ENCODE peak calls at places on chromosomes 7 and 10, in five cellular contexts. M, J, T, G and Y are unnamed samples.

GRCh38 chr7:79034733-79035132 is 418.7 kb downstream of the MAGI2 start:
- DNase-seq in M (no peak), J (no peak), T (no peak), G (no peak), Y (no peak)

GRCh38 chr7:35801392-35802101 is 690 bp downstream of the SEPTIN7 start:
- DNase-seq in M (peak), J (peak), T (peak), G (peak), Y (peak)

GRCh38 chr7:149670288-149670687 is 103.1 kb downstream of the ZNF467 start:
- DNase-seq in M (no peak), J (peak), T (no peak), G (no peak), Y (no peak)

GRCh38 chr10:3580565-3580964 is 204.4 kb downstream of the KLF6 start:
- DNase-seq in M (no peak), J (no peak), T (no peak), G (no peak), Y (no peak)

GRCh38 chr10:3757638-3758490 is 27.1 kb downstream of the KLF6 start:
- DNase-seq in M (no peak), J (no peak), T (no peak), G (no peak), Y (no peak)

GRCh38 chr7:149865437-149865836 is 8.3 kb upstream of the ATP6V0E2 start:
- DNase-seq in M (no peak), J (peak), T (no peak), G (no peak), Y (no peak)

GRCh38 chr10:120945801-120946302 is 94.7 kb downstream of the WDR11 start:
- DNase-seq in M (no peak), J (peak), T (no peak), G (peak), Y (no peak)

GRCh38 chr7:51066405-51066882 is 250.2 kb downstream of the COBL start:
- DNase-seq in M (no peak), J (no peak), T (no peak), G (no peak), Y (no peak)

GRCh38 chr10:119305860-119306513 is 98.6 kb downstream of the GRK5 start:
- DNase-seq in M (no peak), J (peak), T (peak), G (peak), Y (peak)

GRCh38 chr7:126840869-126841268 is 411.9 kb downstream of the GRM8 start:
- DNase-seq in M (no peak), J (no peak), T (no peak), G (no peak), Y (no peak)

GRCh38 chr7:19110026-19110777 is 7.2 kb downstream of the TWIST1 start:
- DNase-seq in M (no peak), J (no peak), T (no peak), G (no peak), Y (no peak)

GRCh38 chr10:63494951-63495350 is 26.2 kb upstream of the REEP3 start:
- DNase-seq in M (no peak), J (no peak), T (no peak), G (no peak), Y (no peak)

GRCh38 chr10:124534231-124534798 is 72.7 kb downstream of the LHPP start:
- DNase-seq in M (no peak), J (peak), T (peak), G (peak), Y (peak)

GRCh38 chr7:2157473-2158279 is 75.1 kb downstream of the MAD1L1 start:
- DNase-seq in M (peak), J (peak), T (peak), G (peak), Y (peak)

GRCh38 chr10:71239946-71240795 is 27.8 kb downstream of the UNC5B start:
- DNase-seq in M (no peak), J (no peak), T (no peak), G (no peak), Y (peak)

GRCh38 chr10:794382-794956 is 105.0 kb upstream of the DIP2C start:
- DNase-seq in M (no peak), J (no peak), T (no peak), G (no peak), Y (no peak)

GRCh38 chr10:101293007-101293723 is 60.8 kb upstream of the BTRC start:
- DNase-seq in M (peak), J (no peak), T (no peak), G (no peak), Y (no peak)

GRCh38 chr7:739455-739963 is 12.4 kb upstream of the PRKAR1B start:
- DNase-seq in M (peak), J (no peak), T (no peak), G (no peak), Y (no peak)

GRCh38 chr10:97024181-97025073 is 161.3 kb downstream of the SLIT1 start:
- DNase-seq in M (peak), J (peak), T (no peak), G (peak), Y (peak)

GRCh38 chr7:36083626-36084380 is 69.3 kb upstream of the EEPD1 start:
- DNase-seq in M (no peak), J (no peak), T (no peak), G (no peak), Y (no peak)

GRCh38 chr10:8618834-8619233 is 564.3 kb downstream of the GATA3 start:
- DNase-seq in M (no peak), J (peak), T (no peak), G (no peak), Y (no peak)

GRCh38 chr10:44902838-44903545 is 8.1 kb upstream of the TMEM72 start:
- DNase-seq in M (no peak), J (no peak), T (no peak), G (no peak), Y (no peak)

GRCh38 chr10:986881-987634 is 1.2 kb upstream of the GTPBP4 start:
- DNase-seq in M (no peak), J (peak), T (no peak), G (no peak), Y (peak)

GRCh38 chr7:100689230-100690135 is 4.6 kb downstream of the GIGYF1 start:
- DNase-seq in M (peak), J (no peak), T (no peak), G (no peak), Y (no peak)

GRCh38 chr10:74177140-74177677 is 26.2 kb downstream of the ADK start:
- DNase-seq in M (no peak), J (peak), T (peak), G (no peak), Y (peak)

GRCh38 chr7:70387197-70387596 is 744.7 kb upstream of the GALNT17 start:
- DNase-seq in M (no peak), J (peak), T (no peak), G (no peak), Y (no peak)

DNA sequence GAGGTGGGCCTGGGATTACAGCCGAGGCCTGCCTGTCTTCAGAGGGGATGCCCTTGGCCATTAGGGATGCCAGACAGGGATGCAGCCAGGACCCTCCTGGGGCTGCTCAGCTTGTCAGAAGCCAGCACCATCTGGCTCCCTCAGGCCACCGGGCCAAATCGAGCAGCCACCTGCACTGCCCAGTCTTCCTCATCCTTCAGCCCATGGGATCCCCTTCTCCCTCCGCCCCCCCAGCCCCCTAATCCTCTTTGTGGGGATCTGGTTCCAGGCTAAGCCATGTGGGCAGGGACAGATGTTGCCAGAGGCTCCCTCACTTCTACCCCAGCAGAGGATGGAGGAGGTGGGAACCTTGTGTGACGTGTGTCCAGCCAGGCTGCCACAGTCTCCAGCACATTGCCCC is 137.4 kb upstream of the PPIF start:
- DNase-seq in M (no peak), J (no peak), T (no peak), G (no peak), Y (no peak)
- H3K27ac ChIP-seq in M (no peak), J (no peak), T (no peak), G (no peak), Y (no peak)

DNA sequence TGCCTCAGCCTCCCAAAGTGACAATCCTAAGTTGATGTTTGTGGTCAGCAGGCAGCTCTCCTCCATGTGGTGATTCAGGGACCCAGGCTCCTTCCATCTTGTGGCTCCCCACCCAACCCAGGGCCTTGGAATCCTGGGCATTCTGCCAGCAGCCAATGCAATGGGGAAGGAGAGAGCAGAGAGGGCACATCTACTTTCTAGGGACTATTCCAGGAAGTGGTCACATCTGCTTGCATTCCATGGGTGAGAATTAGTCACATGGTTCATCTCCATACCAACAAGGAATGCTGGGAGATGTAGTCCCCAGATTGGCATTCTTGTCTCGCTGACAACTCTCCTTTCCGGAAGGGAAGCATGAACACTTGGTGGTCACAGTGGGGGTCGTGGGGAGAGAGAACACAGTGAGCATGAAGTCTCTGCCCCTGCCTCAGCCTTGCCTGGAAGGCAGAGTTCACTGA is 9.9 kb upstream of the SRRM3 start:
- DNase-seq in M (no peak), J (peak), T (no peak), G (no peak), Y (no peak)
- H3K4me3 ChIP-seq in M (no peak), J (no peak), T (no peak), G (no peak), Y (no peak)

GRCh38 chr7:117155694-117156093 is 167.2 kb downstream of the WNT2 start:
- DNase-seq in M (no peak), J (no peak), T (no peak), G (no peak), Y (no peak)

GRCh38 chr7:117157121-117157870 is 165.6 kb downstream of the WNT2 start:
- DNase-seq in M (no peak), J (peak), T (peak), G (peak), Y (peak)

GRCh38 chr7:117154721-117155120 is 168.1 kb downstream of the WNT2 start:
- DNase-seq in M (no peak), J (no peak), T (no peak), G (no peak), Y (no peak)

GRCh38 chr7:117158941-117159705 is 163.7 kb downstream of the WNT2 start:
- DNase-seq in M (no peak), J (peak), T (no peak), G (no peak), Y (no peak)

GRCh38 chr7:117157871-117158209 is 165.0 kb downstream of the WNT2 start:
- DNase-seq in M (no peak), J (no peak), T (no peak), G (no peak), Y (no peak)
- H3K27ac ChIP-seq in M (no peak), J (peak), T (peak), G (no peak), Y (peak)

DNA sequence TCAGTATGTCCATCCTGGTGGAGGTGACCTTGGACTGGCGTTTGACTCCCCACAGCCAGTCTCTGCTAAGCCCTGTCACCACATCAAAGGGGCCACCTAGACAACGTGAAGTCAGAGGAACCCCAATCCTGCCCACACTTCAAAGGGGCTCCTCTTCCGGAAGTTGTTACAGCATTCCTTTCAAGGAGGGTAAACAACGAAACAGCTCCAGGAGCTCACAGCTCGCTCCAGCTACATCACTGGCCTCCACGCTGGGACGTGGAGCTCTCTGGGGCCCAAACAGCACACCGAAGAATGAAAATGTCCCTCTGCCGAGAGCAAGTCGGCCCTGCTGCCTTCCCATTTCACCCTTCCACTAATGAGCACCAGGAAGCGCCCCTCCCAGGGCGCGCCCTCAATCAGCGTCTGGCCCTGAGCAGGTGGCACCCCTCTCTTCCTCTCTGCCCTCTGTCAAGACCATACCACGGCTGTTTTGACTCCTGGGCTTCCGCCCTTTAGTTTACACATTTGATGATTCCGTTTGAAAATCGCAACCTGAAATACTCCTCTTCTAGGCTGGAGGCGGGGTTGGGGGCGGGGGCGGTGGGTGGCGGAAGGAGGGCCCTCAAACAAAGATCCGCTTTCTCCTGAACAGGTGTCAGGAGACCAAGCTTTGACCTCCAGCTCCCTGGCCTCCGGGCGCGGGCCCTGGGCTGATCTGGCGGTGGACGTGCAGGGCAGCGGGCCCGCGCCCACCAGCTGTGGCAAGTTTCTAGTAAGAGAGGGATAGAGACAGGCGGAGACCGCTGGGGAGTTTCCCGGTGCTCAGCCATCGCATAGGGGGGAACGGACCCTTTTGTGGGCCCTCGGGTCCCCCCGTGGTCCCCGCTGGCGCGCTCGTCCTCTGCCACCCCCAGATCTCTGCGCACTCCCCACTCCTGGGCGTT is 53.1 kb upstream of the KDM7A start:
- DNase-seq in M (peak), J (no peak), T (no peak), G (no peak), Y (peak)
- H3K4me3 ChIP-seq in M (peak), J (no peak), T (peak), G (peak), Y (peak)

GRCh38 chr7:25770235-25770634 is 381.8 kb upstream of the NFE2L3 start:
- DNase-seq in M (no peak), J (no peak), T (no peak), G (no peak), Y (no peak)

GRCh38 chr7:25774675-25775074 is 377.3 kb upstream of the NFE2L3 start:
- DNase-seq in M (no peak), J (no peak), T (no peak), G (no peak), Y (no peak)

GRCh38 chr7:25771491-25771890 is 380.5 kb upstream of the NFE2L3 start:
- DNase-seq in M (no peak), J (no peak), T (no peak), G (no peak), Y (no peak)

GRCh38 chr7:25770670-25771069 is 381.3 kb upstream of the NFE2L3 start:
- DNase-seq in M (no peak), J (no peak), T (no peak), G (no peak), Y (no peak)

GRCh38 chr7:25772802-25773201 is 379.2 kb upstream of the NFE2L3 start:
- DNase-seq in M (no peak), J (no peak), T (no peak), G (no peak), Y (no peak)
- H3K27ac ChIP-seq in M (no peak), J (no peak), T (no peak), G (no peak), Y (no peak)

DNA sequence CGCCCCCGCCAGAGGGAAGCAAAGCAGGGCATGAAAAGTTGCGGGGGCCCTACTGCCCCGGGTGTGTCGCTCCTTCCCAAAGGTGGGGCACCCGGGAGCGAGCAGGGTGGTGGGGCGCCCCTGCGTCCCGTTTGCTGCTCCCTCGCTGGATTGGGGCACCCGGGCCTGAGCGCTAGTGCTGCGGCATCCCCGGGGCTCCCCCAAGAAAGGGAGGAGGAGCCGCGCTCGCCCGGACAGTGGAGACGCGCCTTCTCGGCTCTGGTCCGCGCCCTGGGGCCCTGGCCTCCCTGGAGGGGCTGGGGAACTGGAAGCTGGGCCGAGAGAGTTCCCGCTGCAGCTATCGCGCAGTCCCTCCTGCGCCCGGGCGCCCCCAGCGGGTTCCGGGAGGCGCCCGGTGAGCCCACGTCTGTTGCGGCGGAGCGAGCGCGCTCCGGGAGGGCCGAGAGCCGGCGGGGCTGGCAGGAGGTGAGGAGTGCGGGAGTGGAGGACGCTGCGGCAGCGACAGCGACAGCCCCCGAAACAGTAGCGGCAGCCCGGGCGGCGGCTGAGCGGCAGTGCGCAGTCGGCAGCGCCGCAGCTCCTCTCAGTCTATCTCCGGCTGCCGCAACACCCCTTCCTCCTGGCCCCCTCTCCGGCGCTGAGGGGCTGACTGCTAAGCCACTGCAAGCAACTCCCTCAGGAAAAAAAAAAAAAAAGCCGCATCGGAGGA is 505 bp upstream of the BMPER start:
- DNase-seq in M (peak), J (peak), T (no peak), G (peak), Y (no peak)
- H3K4me3 ChIP-seq in M (peak), J (peak), T (peak), G (peak), Y (peak)

DNA sequence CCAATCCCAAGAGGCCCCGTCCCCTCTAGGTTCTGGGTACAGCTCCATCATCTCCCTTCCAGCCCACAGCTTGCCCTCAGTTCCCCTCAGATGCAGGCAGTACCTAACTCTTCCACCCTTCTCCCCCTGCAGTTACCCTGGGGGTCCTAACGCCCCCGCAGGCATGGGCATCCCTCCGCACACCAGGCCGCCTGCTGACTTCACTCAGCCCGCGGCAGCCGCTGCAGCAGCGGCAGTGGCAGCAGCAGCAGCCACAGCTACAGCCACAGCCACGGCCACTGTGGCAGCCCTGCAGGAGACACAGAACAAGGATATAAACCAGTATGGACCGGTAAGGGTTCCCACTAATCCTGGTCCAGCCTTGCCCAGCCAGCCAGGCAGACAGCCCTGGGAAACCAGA is 55.2 kb upstream of the PPIF start:
- DNase-seq in M (no peak), J (no peak), T (no peak), G (no peak), Y (no peak)
- H3K27ac ChIP-seq in M (no peak), J (no peak), T (no peak), G (no peak), Y (no peak)

DNA sequence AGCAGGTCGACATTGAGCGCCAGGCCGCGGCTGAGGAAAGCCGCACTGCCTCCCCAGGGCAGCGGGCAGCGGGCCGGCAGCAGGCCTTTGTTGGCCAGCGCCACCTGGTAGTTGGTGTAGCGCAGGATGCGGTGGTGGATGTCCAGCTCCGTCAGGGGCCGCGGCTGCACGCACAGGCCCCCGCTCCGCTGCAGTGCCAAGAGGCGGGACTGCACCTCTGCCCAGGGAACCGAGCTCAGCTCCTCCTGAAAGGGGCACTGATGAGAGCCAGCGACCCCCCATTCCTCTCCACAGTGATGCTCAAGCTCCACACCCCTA is 5.2 kb downstream of the ATG9B start:
- DNase-seq in M (no peak), J (no peak), T (no peak), G (no peak), Y (no peak)
- H3K4me3 ChIP-seq in M (peak), J (no peak), T (no peak), G (no peak), Y (no peak)

GRCh38 chr10:108421256-108421655 is 1256.8 kb upstream of the SORCS1 start:
- DNase-seq in M (no peak), J (no peak), T (no peak), G (no peak), Y (no peak)
- H3K27ac ChIP-seq in M (no peak), J (no peak), T (no peak), G (no peak), Y (no peak)